ENCODE peak calls at places on chromosomes 2 and 18, in seven cellular contexts. Y is lower leg skin; S is stimulated activated CD8-positive, alpha-beta memory T cell treated with anti-CD3 and anti-CD28 coated beads, Interleukin-7, amount 100 ng/mL, for 24 hours; F is nephron progenitor cell; X is cardiac muscle cell; I is HTR-8/SVneo; O is SHP77. N is an unnamed sample.

GRCh38 chr2:20467789-20468548 is 21.1 kb downstream of the RHOB start:
- DNase-seq in Y (peak), X (no peak), I (no peak), F (no peak), S (no peak), O (no peak), N (no peak)

GRCh38 chr2:241125626-241126025 is 23.5 kb upstream of the MTERF4 start:
- DNase-seq in O (no peak), Y (no peak), I (no peak), F (no peak), S (no peak), X (no peak), N (no peak)

GRCh38 chr18:47944972-47945843 is 14.7 kb upstream of the SMAD2 start:
- DNase-seq in S (no peak), I (peak), O (no peak), X (peak), Y (no peak), F (no peak), N (no peak)

GRCh38 chr18:32576296-32576916 is 105.7 kb upstream of the GAREM1 start:
- DNase-seq in Y (no peak), I (no peak), O (peak), X (peak), F (peak), S (no peak), N (no peak)

GRCh38 chr18:33282709-33283333 is 157.7 kb downstream of the CCDC178 start:
- DNase-seq in I (no peak), X (no peak), Y (no peak), O (no peak), S (no peak), F (no peak), N (no peak)

GRCh38 chr2:37527362-37527761 is 144.1 kb downstream of the CDC42EP3 start:
- DNase-seq in F (no peak), Y (no peak), X (no peak), S (no peak), I (no peak), O (peak), N (no peak)

GRCh38 chr2:240622631-240623235 is 2.5 kb upstream of the GPR35 start:
- DNase-seq in I (no peak), Y (peak), O (no peak), F (no peak), X (peak), S (no peak), N (no peak)

GRCh38 chr2:206562375-206562774 is 79.9 kb upstream of the FAM237A start:
- DNase-seq in S (no peak), I (no peak), Y (no peak), X (peak), F (no peak), O (no peak), N (no peak)

GRCh38 chr2:204293884-204294535 is 251.3 kb upstream of the PARD3B start:
- DNase-seq in Y (no peak), S (no peak), I (no peak), X (no peak), O (no peak), F (no peak), N (no peak)

GRCh38 chr2:137842952-137843351 is 121.3 kb upstream of the HNMT start:
- DNase-seq in S (no peak), Y (no peak), O (no peak), F (no peak), X (no peak), I (no peak), N (no peak)

GRCh38 chr2:37105150-37105549 is 20.8 kb downstream of the GPATCH11 start:
- DNase-seq in I (no peak), O (no peak), S (no peak), X (no peak), F (no peak), Y (no peak), N (no peak)

GRCh38 chr2:31235504-31235902 is 1.6 kb downstream of the EHD3 start:
- DNase-seq in X (peak), Y (no peak), S (no peak), I (peak), O (no peak), F (no peak), N (no peak)

GRCh38 chr2:70104231-70105111 is 17.2 kb downstream of the PCBP1 start:
- DNase-seq in Y (peak), S (no peak), X (peak), I (peak), F (peak), O (peak), N (no peak)

GRCh38 chr2:30410217-30410616 is 36.8 kb upstream of the LCLAT1 start:
- DNase-seq in S (no peak), X (no peak), I (no peak), O (no peak), Y (no peak), F (no peak), N (no peak)

GRCh38 chr2:45439788-45440773 is 171.0 kb downstream of the SRBD1 start:
- DNase-seq in O (no peak), Y (no peak), X (peak), S (no peak), F (no peak), I (no peak), N (no peak)